ENCODE peak calls at places on chromosome 4, in five cellular contexts. J, R, Z, B and C are unnamed samples.

GRCh38 chr4:5890063-5890727 is 2.7 kb downstream of the CRMP1 start:
- DNase-seq in J (peak), R (no peak), Z (no peak), B (no peak), C (peak)

GRCh38 chr4:1779588-1780382 is 13.3 kb upstream of the FGFR3 start:
- DNase-seq in J (no peak), R (no peak), Z (no peak), B (no peak), C (no peak)

GRCh38 chr4:104123021-104123420 is 371.7 kb downstream of the CXXC4 start:
- DNase-seq in J (no peak), R (no peak), Z (no peak), B (no peak), C (no peak)

GRCh38 chr4:168651374-168651773 is 154.5 kb downstream of the PALLD start:
- DNase-seq in J (no peak), R (no peak), Z (no peak), B (no peak), C (no peak)

GRCh38 chr4:31081375-31081774 is 361.2 kb downstream of the PCDH7 start:
- DNase-seq in J (no peak), R (no peak), Z (no peak), B (no peak), C (no peak)

GRCh38 chr4:166277406-166277805 is 404.4 kb downstream of the TLL1 start:
- DNase-seq in J (no peak), R (no peak), Z (no peak), B (no peak), C (no peak)

GRCh38 chr4:176054942-176055341 is 10.7 kb upstream of the WDR17 start:
- DNase-seq in J (no peak), R (no peak), Z (peak), B (no peak), C (no peak)

GRCh38 chr4:17771284-17771908 is 10.0 kb downstream of the FAM184B start:
- DNase-seq in J (no peak), R (no peak), Z (no peak), B (no peak), C (no peak)

GRCh38 chr4:137032242-137032641 is 500.1 kb downstream of the PCDH18 start:
- DNase-seq in J (no peak), R (no peak), Z (no peak), B (no peak), C (no peak)

GRCh38 chr4:149781150-149781549 is 34.5 kb downstream of the IQCM start:
- DNase-seq in J (no peak), R (peak), Z (no peak), B (no peak), C (no peak)

GRCh38 chr4:76055421-76055820 is 19.1 kb upstream of the ART3 start:
- DNase-seq in J (no peak), R (no peak), Z (no peak), B (no peak), C (no peak)

GRCh38 chr4:76053730-76054129 is 17.9 kb upstream of the CXCL11 start:
- DNase-seq in J (no peak), R (no peak), Z (no peak), B (no peak), C (no peak)

GRCh38 chr4:76058302-76058701 is 16.2 kb upstream of the ART3 start:
- DNase-seq in J (peak), R (no peak), Z (peak), B (no peak), C (no peak)

GRCh38 chr4:76058888-76059426 is 15.6 kb upstream of the ART3 start:
- DNase-seq in J (no peak), R (no peak), Z (no peak), B (no peak), C (no peak)

DNA sequence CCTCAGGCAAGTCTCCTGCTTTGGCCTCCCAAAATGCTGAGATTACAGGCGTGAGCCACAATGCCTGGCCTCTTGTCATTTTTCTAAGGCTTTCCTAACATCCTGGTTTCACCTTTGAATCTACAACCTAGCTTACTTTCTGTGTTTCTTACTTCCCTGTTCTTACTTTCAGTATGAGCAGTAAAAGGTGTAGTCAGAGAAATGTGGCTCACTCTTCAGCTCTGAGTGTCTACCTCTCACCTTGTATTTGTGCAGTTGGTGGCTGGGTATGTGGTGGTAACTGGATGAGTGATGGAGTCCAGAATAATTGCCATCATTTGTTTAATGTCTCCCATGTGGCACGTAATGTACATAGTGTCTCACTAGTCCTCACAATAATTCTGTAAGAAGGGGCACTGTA is 19.1 kb upstream of the CXCL11 start:
- DNase-seq in J (peak), R (no peak), Z (peak), B (no peak), C (no peak)
- TF ChIP-seq CTCF in J (no peak), R (no peak), Z (no peak), B (no peak), C (no peak)

GRCh38 chr4:33065749-33066148 is 2345.6 kb downstream of the PCDH7 start:
- DNase-seq in J (no peak), R (no peak), Z (no peak), B (no peak), C (no peak)

GRCh38 chr4:33061727-33062126 is 2341.6 kb downstream of the PCDH7 start:
- DNase-seq in J (no peak), R (no peak), Z (no peak), B (no peak), C (no peak)

GRCh38 chr4:33063238-33063637 is 2343.1 kb downstream of the PCDH7 start:
- DNase-seq in J (no peak), R (peak), Z (no peak), B (no peak), C (no peak)

GRCh38 chr4:33062155-33062554 is 2342.0 kb downstream of the PCDH7 start:
- DNase-seq in J (no peak), R (no peak), Z (no peak), B (no peak), C (no peak)

DNA sequence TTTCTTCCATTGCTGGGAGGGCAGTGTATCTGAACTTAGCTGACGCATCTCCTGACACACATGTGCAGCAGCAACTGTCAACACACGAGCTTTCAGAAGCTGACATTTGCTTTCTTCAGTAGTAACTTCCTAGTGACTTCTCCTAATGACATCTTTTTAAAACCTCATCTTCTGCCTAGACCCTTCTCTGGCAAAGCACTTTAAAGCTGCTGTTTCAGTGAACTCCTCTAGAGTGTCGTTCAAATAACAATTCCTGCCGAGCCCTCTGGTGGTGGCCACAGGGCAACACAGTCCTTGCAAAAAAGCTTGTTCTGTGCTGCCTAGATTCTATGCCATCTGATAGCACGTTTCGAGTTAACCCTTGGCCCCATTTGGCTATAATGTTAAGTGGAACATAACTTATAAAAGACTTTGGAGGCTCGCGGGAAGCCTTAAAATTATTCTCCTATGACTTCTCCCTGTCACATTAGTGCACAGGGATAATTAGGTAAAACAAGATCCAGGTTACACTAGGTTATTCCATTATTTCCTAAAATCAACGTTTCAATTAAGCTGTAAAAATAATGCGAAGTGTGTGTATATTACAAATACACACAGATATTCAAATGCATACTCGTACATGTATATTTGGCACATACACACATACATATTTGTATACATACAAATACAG is 2340.8 kb downstream of the PCDH7 start:
- DNase-seq in J (no peak), R (peak), Z (no peak), B (no peak), C (no peak)
- TF ChIP-seq CTCF in J (peak), R (peak), Z (peak), B (no peak), C (peak)

GRCh38 chr4:19309365-19309764 is 942.3 kb upstream of the SLIT2 start:
- DNase-seq in J (no peak), R (peak), Z (no peak), B (no peak), C (no peak)
- TF ChIP-seq CTCF in J (no peak), R (peak), Z (no peak), B (no peak), C (peak)

DNA sequence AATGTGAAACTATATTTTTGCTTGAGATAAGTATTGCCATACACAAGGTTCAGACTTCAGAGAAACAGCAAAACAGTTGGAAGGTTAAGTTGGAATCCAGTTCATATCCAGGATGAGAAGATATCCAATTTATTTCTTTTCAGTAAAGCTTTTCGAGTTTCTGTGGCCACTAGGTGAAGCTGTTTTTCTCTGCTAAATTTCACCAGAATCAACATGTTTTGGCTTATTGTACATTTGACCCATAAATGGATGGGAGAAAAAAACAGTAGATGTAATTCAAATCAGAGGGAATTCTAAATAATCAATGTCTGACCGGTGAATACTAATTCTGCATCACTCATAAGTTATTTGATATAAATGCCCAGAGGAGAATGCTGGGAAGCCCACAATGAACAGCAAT is 9.1 kb upstream of the METTL14 start:
- DNase-seq in J (no peak), R (no peak), Z (no peak), B (no peak), C (no peak)
- TF ChIP-seq CTCF in J (no peak), R (no peak), Z (no peak), B (no peak), C (no peak)